ENCODE peak calls at places on chromosome 2, in nine cellular contexts. J is IMR-90, U is tibial artery, O is cardiac fibroblast, E is kidney, N is coronary artery, V is right cardiac atrium, G is A549, A is OCI-LY7. W is an unnamed sample.

GRCh38 chr2:101442667-101443061 is 32.2 kb downstream of the RFX8 start:
- DNase-seq in J (no peak), U (no peak), O (no peak), E (no peak), N (no peak), V (no peak), G (no peak), A (no peak), W (peak)

GRCh38 chr2:16394072-16394985 is 271.3 kb downstream of the CYRIA start:
- DNase-seq in J (no peak), U (no peak), O (no peak), E (no peak), N (no peak), V (no peak), G (no peak), A (no peak), W (no peak)

GRCh38 chr2:128361376-128362131 is 42.9 kb upstream of the HS6ST1 start:
- DNase-seq in J (no peak), U (peak), O (no peak), E (peak), N (peak), V (no peak), G (no peak), A (no peak), W (no peak)

GRCh38 chr2:200713704-200714064 is 98.0 kb upstream of the BZW1 start:
- DNase-seq in J (no peak), U (no peak), O (no peak), E (peak), N (no peak), V (no peak), G (no peak), A (no peak), W (no peak)

GRCh38 chr2:161965994-161966393 is 108.0 kb downstream of the DPP4 start:
- DNase-seq in J (peak), U (no peak), O (no peak), E (no peak), N (no peak), V (no peak), G (no peak), A (no peak), W (no peak)

GRCh38 chr2:126660068-126660467 is 4.1 kb downstream of the GYPC start:
- DNase-seq in J (no peak), U (no peak), O (no peak), E (no peak), N (no peak), V (no peak), G (no peak), A (no peak), W (no peak)

GRCh38 chr2:176281267-176281666 is 12.0 kb downstream of the MTX2 start:
- DNase-seq in J (peak), U (no peak), O (no peak), E (no peak), N (no peak), V (no peak), G (no peak), A (no peak), W (peak)

GRCh38 chr2:108854484-108854883 is 67.9 kb downstream of the CCDC138 start:
- DNase-seq in J (no peak), U (no peak), O (no peak), E (no peak), N (no peak), V (no peak), G (no peak), A (no peak), W (no peak)

GRCh38 chr2:31935370-31935769 is 75.4 kb downstream of the MEMO1 start:
- DNase-seq in J (no peak), U (no peak), O (no peak), E (no peak), N (no peak), V (no peak), G (no peak), A (no peak), W (no peak)

GRCh38 chr2:45796500-45796899 is 145.0 kb downstream of the PRKCE start:
- DNase-seq in J (no peak), U (no peak), O (no peak), E (no peak), N (no peak), V (no peak), G (no peak), A (no peak), W (no peak)

GRCh38 chr2:108575132-108575966 is 41.1 kb downstream of the LIMS1 start:
- DNase-seq in J (peak), U (no peak), O (peak), E (no peak), N (no peak), V (no peak), G (no peak), A (peak), W (peak)

GRCh38 chr2:15920696-15921095 is 19.7 kb upstream of the MYCN start:
- DNase-seq in J (no peak), U (no peak), O (no peak), E (no peak), N (no peak), V (no peak), G (no peak), A (no peak), W (no peak)

GRCh38 chr2:235692076-235692475 is 198.2 kb downstream of the AGAP1 start:
- DNase-seq in J (no peak), U (no peak), O (no peak), E (peak), N (no peak), V (no peak), G (no peak), A (no peak), W (no peak)

GRCh38 chr2:179642462-179642861 is 218.9 kb downstream of the ZNF385B start:
- DNase-seq in J (no peak), U (no peak), O (no peak), E (no peak), N (no peak), V (no peak), G (no peak), A (no peak), W (no peak)

GRCh38 chr2:147483911-147484310 is 360.9 kb upstream of the ACVR2A start:
- DNase-seq in J (no peak), U (no peak), O (no peak), E (no peak), N (no peak), V (no peak), G (no peak), A (no peak), W (no peak)

GRCh38 chr2:227183657-227184367 is 19.4 kb downstream of the COL4A3 start:
- DNase-seq in J (no peak), U (no peak), O (peak), E (no peak), N (no peak), V (no peak), G (no peak), A (no peak), W (peak)

GRCh38 chr2:71749671-71750101 is 296.3 kb downstream of the DYSF start:
- DNase-seq in J (peak), U (no peak), O (peak), E (no peak), N (no peak), V (no peak), G (no peak), A (no peak), W (peak)

GRCh38 chr2:25505630-25506029 is 163.9 kb upstream of the DNMT3A start:
- DNase-seq in J (peak), U (no peak), O (no peak), E (no peak), N (no peak), V (no peak), G (no peak), A (no peak), W (peak)

GRCh38 chr2:219737270-219737691 is 109.9 kb downstream of the SLC4A3 start:
- DNase-seq in J (peak), U (no peak), O (no peak), E (no peak), N (no peak), V (no peak), G (peak), A (no peak), W (peak)

GRCh38 chr2:234579231-234579962 is 82.5 kb upstream of the ARL4C start:
- DNase-seq in J (peak), U (no peak), O (no peak), E (no peak), N (no peak), V (no peak), G (no peak), A (no peak), W (peak)

GRCh38 chr2:63763336-63764056 is 78.2 kb upstream of the UGP2 start:
- DNase-seq in J (peak), U (peak), O (peak), E (no peak), N (no peak), V (peak), G (no peak), A (no peak), W (peak)

GRCh38 chr2:23135481-23136100 is 249.4 kb upstream of the KLHL29 start:
- DNase-seq in J (no peak), U (no peak), O (peak), E (no peak), N (peak), V (peak), G (no peak), A (no peak), W (peak)

GRCh38 chr2:233319256-233319655 is 11.6 kb downstream of the SAG start:
- DNase-seq in J (no peak), U (no peak), O (no peak), E (peak), N (no peak), V (no peak), G (no peak), A (no peak), W (no peak)

GRCh38 chr2:178009813-178010212 is 62.8 kb downstream of the PDE11A start:
- DNase-seq in J (no peak), U (no peak), O (no peak), E (no peak), N (no peak), V (no peak), G (no peak), A (no peak), W (no peak)

GRCh38 chr2:102061962-102062795 is 70.4 kb downstream of the IL1R2 start:
- DNase-seq in J (peak), U (peak), O (peak), E (peak), N (no peak), V (peak), G (no peak), A (no peak), W (peak)

GRCh38 chr2:241443486-241444223 is 64.7 kb downstream of the STK25 start:
- DNase-seq in J (peak), U (no peak), O (peak), E (no peak), N (no peak), V (no peak), G (no peak), A (peak), W (peak)

GRCh38 chr2:86000131-86000937 is 105.4 kb downstream of the POLR1A start:
- DNase-seq in J (no peak), U (no peak), O (no peak), E (no peak), N (no peak), V (no peak), G (no peak), A (no peak), W (peak)

GRCh38 chr2:120934221-120934639 is 198.6 kb downstream of the GLI2 start:
- DNase-seq in J (peak), U (no peak), O (no peak), E (no peak), N (no peak), V (no peak), G (peak), A (no peak), W (peak)

GRCh38 chr2:116747103-116747502 is 1067.4 kb upstream of the DDX18 start:
- DNase-seq in J (no peak), U (no peak), O (no peak), E (no peak), N (no peak), V (no peak), G (no peak), A (no peak), W (no peak)

GRCh38 chr2:134718956-134719814 is at the start of gene TMEM163:
- DNase-seq in J (no peak), U (no peak), O (no peak), E (no peak), N (no peak), V (peak), G (no peak), A (no peak), W (peak)

GRCh38 chr2:190405995-190406394 is 2.2 kb upstream of the MFSD6 start:
- DNase-seq in J (no peak), U (no peak), O (no peak), E (no peak), N (no peak), V (no peak), G (no peak), A (no peak), W (no peak)
- H3K4me3 ChIP-seq in J (no peak), U (no peak), O (no peak), E (no peak), N (no peak), V (no peak), G (no peak), A (no peak), W (no peak)

DNA sequence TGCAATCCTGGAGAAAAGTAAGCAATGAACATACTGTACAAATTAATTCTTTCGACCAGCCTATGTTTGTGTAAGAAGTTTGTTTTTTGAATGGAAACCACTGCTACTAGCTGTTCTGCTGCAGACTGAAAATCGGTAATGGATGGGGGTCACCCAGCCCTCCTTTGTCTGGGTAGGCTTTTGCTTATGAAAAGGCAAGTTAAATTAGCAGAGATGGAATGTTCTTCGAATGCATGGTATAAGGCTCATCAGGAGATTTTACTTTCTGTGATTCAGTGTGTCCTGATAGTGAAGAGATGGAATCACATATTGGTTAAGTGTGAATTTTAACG is 53.8 kb downstream of the EEF1B2 start:
- DNase-seq in J (no peak), U (no peak), O (no peak), E (no peak), N (no peak), V (no peak), G (no peak), A (no peak), W (no peak)
- H3K4me3 ChIP-seq in J (peak), U (no peak), O (peak), E (no peak), N (no peak), V (no peak), G (no peak), A (no peak), W (peak)

GRCh38 chr2:193778293-193778692 is 1583.6 kb upstream of the TMEFF2 start:
- DNase-seq in J (no peak), U (no peak), O (no peak), E (no peak), N (no peak), V (no peak), G (no peak), A (no peak), W (no peak)
- H3K4me3 ChIP-seq in J (no peak), U (no peak), O (no peak), E (no peak), N (no peak), V (no peak), G (no peak), A (no peak), W (no peak)

DNA sequence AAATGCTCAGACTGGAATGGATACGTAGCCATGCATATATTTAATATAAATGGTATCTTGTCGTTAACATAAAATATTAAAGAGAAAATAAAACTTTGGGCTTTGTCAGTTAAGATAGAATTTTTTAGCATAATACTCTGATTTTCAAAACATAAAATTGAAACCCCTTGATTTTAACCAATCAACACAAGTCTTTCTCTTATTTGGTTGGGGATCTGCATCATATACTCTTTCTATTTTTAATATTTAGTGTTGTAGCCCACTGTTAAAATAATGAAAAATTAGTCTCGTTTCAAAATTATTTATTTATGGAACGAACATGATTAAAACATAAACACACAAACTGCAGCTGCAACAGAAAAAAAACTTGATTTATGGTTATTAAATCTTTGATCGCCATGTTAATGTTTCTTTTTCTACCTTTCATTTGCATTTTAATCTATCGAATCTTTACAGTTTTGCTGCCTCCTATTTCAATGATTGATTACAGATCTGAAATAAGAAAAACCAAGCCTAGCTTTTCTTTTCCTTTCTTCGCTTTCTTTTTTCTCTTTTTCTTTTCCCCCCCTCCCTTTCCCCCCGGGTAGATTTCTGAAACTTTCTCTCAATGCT is 145.5 kb downstream of the MEIS1 start:
- DNase-seq in J (no peak), U (no peak), O (no peak), E (no peak), N (no peak), V (no peak), G (no peak), A (no peak), W (no peak)
- H3K4me3 ChIP-seq in J (peak), U (no peak), O (no peak), E (peak), N (no peak), V (no peak), G (no peak), A (no peak), W (no peak)

DNA sequence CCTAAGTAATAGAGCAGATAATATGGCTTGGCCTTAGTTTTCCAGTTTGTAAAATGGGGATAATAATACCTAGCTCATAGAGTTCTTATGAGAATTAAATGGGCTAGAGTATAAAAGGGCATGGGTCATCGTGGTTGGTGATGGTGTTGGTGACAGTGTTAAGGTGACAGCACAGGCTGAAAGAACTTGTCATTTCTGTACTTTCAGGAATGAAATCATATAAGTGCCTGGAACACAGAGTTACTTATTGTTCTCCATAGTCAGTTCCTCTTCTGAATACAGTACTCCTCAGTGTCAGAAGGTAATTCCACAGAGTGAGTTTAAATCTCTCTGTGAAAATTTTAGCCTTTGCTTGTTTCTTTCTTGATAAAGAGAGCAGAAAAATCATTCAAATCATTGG is 42.4 kb downstream of the KIF5C start:
- DNase-seq in J (no peak), U (no peak), O (no peak), E (no peak), N (no peak), V (no peak), G (no peak), A (no peak), W (no peak)
- H3K4me3 ChIP-seq in J (no peak), U (no peak), O (no peak), E (no peak), N (no peak), V (no peak), G (no peak), A (no peak), W (no peak)

DNA sequence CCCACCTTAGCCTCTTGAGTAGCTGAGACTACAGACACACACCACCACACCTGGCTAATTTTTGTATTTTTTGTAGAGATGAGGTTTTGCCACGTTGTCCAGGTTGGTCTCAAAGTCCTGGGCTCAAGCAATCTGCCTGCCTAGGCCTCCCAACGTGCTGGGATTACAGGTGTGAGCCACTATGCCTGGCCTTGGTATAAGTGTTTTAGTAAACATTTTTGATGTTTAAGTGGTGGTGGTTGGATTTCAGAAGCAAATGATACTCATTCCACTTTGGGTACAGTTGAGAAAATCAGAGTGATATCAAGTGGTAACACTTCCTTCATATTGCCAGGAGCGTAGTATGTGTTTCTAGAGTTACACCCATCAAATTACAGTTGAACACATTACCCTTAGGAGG is 25.4 kb downstream of the ACADL start:
- DNase-seq in J (no peak), U (no peak), O (no peak), E (no peak), N (no peak), V (no peak), G (no peak), A (no peak), W (no peak)
- H3K4me3 ChIP-seq in J (no peak), U (no peak), O (no peak), E (no peak), N (no peak), V (no peak), G (no peak), A (no peak), W (no peak)

W was measured in GM23248.